ENCODE peak calls at places on chromosomes 11 and 22, in seven cellular contexts. K is PC-9, P is HCT116, T is astrocyte, E is fibroblast of lung, S is neural progenitor cell, H is IMR-90. C is an unnamed sample. For H3K4me1 and H3K9me3, the result is how much of the 10 kb centered on the place peaks cover.

GRCh38 chr22:27318516-27318915 is 483.0 kb downstream of the MN1 start:
- DNase-seq in S (peak), T (peak), K (peak), E (peak), P (no peak), H (peak), C (peak)

GRCh38 chr11:107810875-107811274 is 47.7 kb downstream of the SLC35F2 start:
- DNase-seq in T (no peak), P (no peak), S (no peak), E (no peak), K (no peak), H (peak), C (no peak)

GRCh38 chr11:81203876-81204275 is 1529.8 kb downstream of the FAM181B start:
- DNase-seq in T (no peak), E (no peak), P (no peak), K (no peak), H (no peak), S (no peak), C (no peak)

GRCh38 chr11:15696069-15696468 is 581.3 kb downstream of the INSC start:
- DNase-seq in S (no peak), E (no peak), P (no peak), H (no peak), T (no peak), K (no peak), C (no peak)

GRCh38 chr11:74123008-74123448 is 47.8 kb downstream of the C2CD3 start:
- DNase-seq in E (peak), S (no peak), K (no peak), H (peak), T (peak), P (no peak), C (peak)

GRCh38 chr11:94706211-94706610 is 61.9 kb upstream of the AMOTL1 start:
- DNase-seq in P (no peak), T (peak), E (peak), H (peak), K (no peak), S (no peak), C (no peak)

GRCh38 chr22:44603774-44604173 is 98.2 kb upstream of the PRR5 start:
- DNase-seq in H (no peak), P (no peak), T (no peak), S (no peak), K (no peak), E (no peak), C (no peak)

GRCh38 chr22:32050678-32051515 is 7.8 kb downstream of the SLC5A1 start:
- DNase-seq in H (peak), E (peak), T (peak), P (peak), K (peak), S (no peak), C (peak)

GRCh38 chr11:104653011-104653806 is 245.1 kb downstream of the CASP12 start:
- DNase-seq in S (no peak), T (peak), K (no peak), E (peak), P (no peak), H (no peak), C (no peak)

GRCh38 chr11:114296190-114296978 is at the start of gene NNMT:
- DNase-seq in H (peak), E (peak), S (no peak), K (no peak), P (no peak), T (peak), C (no peak)

GRCh38 chr11:76135491-76135890 is 70.8 kb downstream of the WNT11 start:
- DNase-seq in S (no peak), E (no peak), P (no peak), T (no peak), H (no peak), K (no peak), C (no peak)

GRCh38 chr22:26852176-26852575 is 194.8 kb downstream of the MIAT start:
- DNase-seq in K (no peak), T (no peak), S (peak), P (no peak), H (no peak), E (no peak), C (no peak)

GRCh38 chr22:30887418-30887817 is 81.2 kb downstream of the MORC2 start:
- DNase-seq in S (no peak), T (no peak), P (no peak), K (no peak), H (no peak), E (no peak), C (peak)

GRCh38 chr11:67261942-67262681 is 4.2 kb upstream of the GRK2 start:
- DNase-seq in P (no peak), K (no peak), E (no peak), S (no peak), H (no peak), T (no peak), C (peak)

GRCh38 chr11:69051381-69052342 is 2.9 kb downstream of the TPCN2 start:
- DNase-seq in P (no peak), S (no peak), K (no peak), H (no peak), T (no peak), E (no peak), C (peak)

GRCh38 chr11:46352063-46352841 is 5.0 kb downstream of the DGKZ start:
- DNase-seq in K (no peak), P (no peak), S (peak), E (no peak), H (no peak), T (no peak), C (no peak)

GRCh38 chr11:20647976-20648565 is 21.3 kb upstream of the NELL1 start:
- DNase-seq in T (peak), H (peak), S (peak), P (peak), E (peak), K (no peak), C (peak)

GRCh38 chr11:61695917-61696316 is 15.7 kb downstream of the DAGLA start:
- DNase-seq in P (no peak), S (no peak), H (peak), K (peak), T (peak), E (peak), C (peak)

GRCh38 chr22:35353318-35353717 is 27.6 kb upstream of the HMOX1 start:
- DNase-seq in E (no peak), H (no peak), P (no peak), S (no peak), T (no peak), K (no peak), C (peak)

GRCh38 chr11:112310414-112310813 is 49.8 kb upstream of the PLET1 start:
- DNase-seq in S (no peak), P (no peak), T (no peak), E (no peak), K (peak), H (peak), C (no peak)

GRCh38 chr11:78417888-78418583 is 416 bp upstream of the GAB2 start:
- DNase-seq in P (peak), E (peak), T (peak), K (peak), H (peak), S (peak), C (peak)

GRCh38 chr11:66112041-66112491 is 42.0 kb downstream of the PACS1 start:
- DNase-seq in K (no peak), E (peak), P (no peak), T (no peak), H (no peak), S (no peak), C (no peak)

GRCh38 chr22:24156915-24157782 is 24.1 kb upstream of the SUSD2 start:
- DNase-seq in E (peak), S (peak), H (peak), P (peak), T (peak), K (peak), C (peak)

GRCh38 chr22:24159650-24160049 is 21.6 kb upstream of the SUSD2 start:
- DNase-seq in K (no peak), T (no peak), P (no peak), E (no peak), S (no peak), H (no peak), C (no peak)

GRCh38 chr22:24155597-24156145 is 25.6 kb upstream of the SUSD2 start:
- DNase-seq in S (peak), H (peak), E (peak), P (no peak), K (no peak), T (peak), C (peak)

GRCh38 chr22:24156146-24156914 is 25.0 kb upstream of the SUSD2 start:
- DNase-seq in P (no peak), E (peak), H (peak), S (peak), T (peak), K (no peak), C (peak)

GRCh38 chr22:24157783-24158170 is 23.5 kb upstream of the SUSD2 start:
- DNase-seq in T (no peak), S (no peak), P (no peak), K (no peak), E (peak), H (no peak), C (peak)
- H3K4me1 ChIP-seq in T (under half), S (under half), P (under half), K (under half), E (under half), H (under half), C (under half)

GRCh38 chr11:34050967-34051348 is 573 bp upstream of the CAPRIN1 start:
- DNase-seq in T (peak), H (peak), E (peak), S (no peak), P (no peak), K (peak), C (peak)
- H2AFZ ChIP-seq in T (peak), H (peak), E (peak), S (peak), P (peak), K (peak), C (peak)

DNA sequence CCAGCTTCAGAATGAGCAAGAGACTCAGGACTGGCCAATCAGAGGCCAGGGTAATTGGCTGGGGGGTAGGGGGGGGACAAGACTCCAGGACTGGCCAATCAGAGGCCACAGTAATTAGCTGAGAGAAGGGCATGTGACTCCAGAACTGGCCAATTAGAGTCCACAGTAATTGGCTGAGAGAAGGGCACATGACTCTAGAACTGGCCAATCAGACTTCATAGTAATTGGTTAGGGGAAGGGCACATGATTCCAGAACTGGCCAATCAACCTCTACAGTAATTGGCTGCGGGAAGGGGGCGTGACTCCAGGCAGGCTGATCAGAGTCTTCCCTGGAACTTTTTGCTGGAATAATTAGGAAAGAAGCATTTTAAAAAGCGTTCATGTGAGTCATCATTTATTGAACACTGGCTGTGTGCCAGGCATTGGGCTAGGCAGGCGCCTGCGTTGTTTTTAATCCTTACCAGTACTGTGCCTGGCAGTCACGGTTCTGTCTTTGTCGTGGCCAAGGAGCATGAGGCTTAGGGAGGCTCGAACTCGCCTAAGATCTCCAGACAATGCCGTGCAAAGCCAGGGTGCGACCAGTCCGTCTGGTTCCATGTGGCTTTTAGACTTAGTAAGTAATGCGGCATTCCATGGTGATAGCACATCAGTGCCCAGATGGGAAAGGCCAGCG is 508.1 kb downstream of the TBC1D22A start:
- DNase-seq in T (no peak), S (no peak), P (no peak), E (no peak), H (no peak), K (no peak), C (no peak)
- H3K9me3 ChIP-seq in T (under half), S (under half), P (under half), E (under half), H (under half), K (under half), C (under half)

DNA sequence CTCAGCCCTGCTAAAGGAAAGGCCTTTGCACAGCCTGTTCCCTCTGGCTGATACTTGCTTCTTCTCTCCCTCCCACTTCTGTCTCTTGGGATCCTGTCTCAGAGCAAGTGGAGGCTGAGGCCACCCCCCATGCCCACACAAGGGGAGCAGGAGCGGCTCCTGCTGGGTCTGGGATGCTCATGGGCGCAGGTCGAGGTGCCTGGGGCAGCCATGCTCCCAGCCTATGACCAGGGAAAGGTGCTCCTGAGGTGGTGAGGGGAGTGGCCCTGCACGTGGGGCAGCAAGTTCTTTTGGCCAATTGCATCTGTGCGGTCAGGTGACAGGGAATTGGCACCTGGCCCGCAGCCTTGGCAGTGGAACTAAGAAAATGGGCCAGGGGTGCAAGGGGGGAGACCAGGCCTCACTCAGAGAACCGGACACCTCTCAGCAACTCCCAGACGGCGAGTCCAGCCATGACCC is 1.5 kb downstream of the MAPK11 start:
- DNase-seq in E (no peak), P (no peak), S (no peak), K (no peak), T (no peak), H (no peak), C (no peak)
- H3K4me1 ChIP-seq in E (under half), P (under half), S (under half), K (under half), T (under half), H (under half), C (under half)

GRCh38 chr11:35619754-35620640 is 1.7 kb downstream of the FJX1 start:
- DNase-seq in S (peak), H (peak), E (peak), P (no peak), T (peak), K (peak), C (peak)

GRCh38 chr11:35617316-35617686 is 959 bp upstream of the FJX1 start:
- DNase-seq in K (no peak), S (no peak), E (no peak), T (no peak), P (no peak), H (no peak), C (no peak)

GRCh38 chr11:35619030-35619753 is 932 bp downstream of the FJX1 start:
- DNase-seq in K (peak), T (peak), E (peak), H (peak), S (peak), P (no peak), C (peak)

GRCh38 chr11:35617687-35618496 is at the start of gene FJX1:
- DNase-seq in H (peak), K (peak), E (peak), P (no peak), T (peak), S (peak), C (peak)

DNA sequence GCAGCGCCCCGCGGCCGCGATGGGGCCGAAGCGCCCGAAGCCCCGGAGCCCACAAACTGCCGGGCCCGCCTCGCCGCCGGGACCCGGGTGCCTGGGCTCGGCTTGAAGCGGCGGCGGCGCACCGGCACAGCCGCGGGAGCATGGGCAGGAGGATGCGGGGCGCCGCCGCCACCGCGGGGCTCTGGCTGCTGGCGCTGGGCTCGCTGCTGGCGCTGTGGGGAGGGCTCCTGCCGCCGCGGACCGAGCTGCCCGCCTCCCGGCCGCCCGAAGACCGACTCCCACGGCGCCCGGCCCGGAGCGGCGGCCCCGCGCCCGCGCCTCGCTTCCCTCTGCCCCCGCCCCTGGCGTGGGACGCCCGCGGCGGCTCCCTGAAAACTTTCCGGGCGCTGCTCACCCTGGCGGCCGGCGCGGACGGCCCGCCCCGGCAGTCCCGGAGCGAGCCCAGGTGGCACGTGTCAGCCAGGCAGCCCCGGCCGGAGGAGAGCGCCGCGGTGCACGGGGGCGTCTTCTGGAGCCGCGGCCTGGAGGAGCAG is 303 bp downstream of the FJX1 start:
- DNase-seq in E (peak), S (peak), T (peak), P (no peak), H (peak), K (peak), C (peak)
- H2AFZ ChIP-seq in E (no peak), S (no peak), T (peak), P (no peak), H (peak), K (peak), C (no peak)

DNA sequence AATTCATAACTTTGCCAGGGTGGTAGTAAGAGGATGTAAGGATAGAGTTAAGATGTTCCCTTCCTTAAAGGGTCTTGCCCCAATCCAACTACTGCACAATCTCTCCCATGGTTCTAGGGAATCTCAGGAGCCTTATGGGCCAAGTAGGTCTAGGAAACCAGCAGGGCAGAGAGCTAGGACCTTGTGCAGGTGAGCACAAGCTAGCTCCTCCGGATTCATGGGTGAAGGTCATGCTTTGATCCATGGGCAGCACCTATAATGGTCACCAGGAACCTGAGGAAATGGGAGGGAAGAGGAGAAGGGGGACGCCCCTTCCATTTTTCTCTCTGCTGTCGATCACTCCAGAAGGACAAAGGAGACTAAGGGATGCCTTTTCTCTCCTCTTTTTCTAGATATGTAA is 16.8 kb downstream of the KCNJ11 start:
- DNase-seq in H (peak), T (peak), K (peak), S (peak), P (peak), E (peak), C (no peak)
- H3K9me3 ChIP-seq in H (under half), T (under half), K (under half), S (under half), P (under half), E (under half), C (under half)

GRCh38 chr22:37559521-37559900 is 769 bp upstream of the CDC42EP1 start:
- DNase-seq in H (no peak), K (no peak), T (no peak), S (no peak), E (no peak), P (no peak), C (peak)
- H3K4me1 ChIP-seq in H (under half), K (under half), T (under half), S (under half), E (under half), P (under half), C (under half)

GRCh38 chr11:30983810-30984441 is 385.6 kb downstream of the DCDC1 start:
- DNase-seq in K (no peak), S (peak), H (no peak), T (no peak), E (no peak), P (no peak), C (no peak)
- H2AFZ ChIP-seq in K (no peak), S (peak), H (no peak), T (peak), E (no peak), P (no peak), C (no peak)

DNA sequence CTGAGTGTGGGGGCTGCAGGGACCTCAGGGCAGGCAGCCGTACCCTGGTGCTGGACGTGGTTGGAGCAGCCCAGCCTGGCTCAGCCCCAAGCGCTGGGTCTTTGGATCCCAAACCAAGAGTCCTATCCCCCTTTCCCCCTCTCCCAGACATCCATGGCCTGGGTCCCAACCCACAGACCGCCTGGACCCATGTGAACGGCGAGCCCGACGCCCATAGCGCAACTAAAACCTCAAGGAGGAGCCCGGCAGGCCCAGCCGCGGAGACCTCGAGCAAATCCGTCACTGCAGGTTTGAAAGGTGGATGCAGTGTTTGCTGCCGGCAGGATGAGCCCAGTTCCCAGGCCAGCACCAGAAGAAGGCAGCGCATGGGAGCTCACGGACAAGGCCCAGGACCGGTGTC is 337.0 kb downstream of the BRD1 start:
- DNase-seq in P (no peak), E (no peak), S (no peak), K (no peak), T (no peak), H (no peak), C (no peak)
- H3K9me3 ChIP-seq in P (under half), E (under half), S (under half), K (under half), T (under half), H (under half), C (under half)